ENCODE peak calls at places on chromosomes 12 and 14, in nine cellular contexts. F, A, L, X, G, V, C, O and P are unnamed samples.

GRCh38 chr14:24179961-24180726 is 8.3 kb downstream of the REC8 start:
- DNase-seq in F (no peak), A (no peak), L (peak; percentile 90), X (no peak), G (peak; percentile 85), V (peak; percentile 27), C (no peak), O (peak; percentile 66), P (peak; percentile 88)

GRCh38 chr12:53065975-53066593 is 13.1 kb downstream of the SPRYD3 start:
- DNase-seq in F (peak; percentile 42), A (peak; percentile 85), L (peak; percentile 81), X (peak; percentile 81), G (peak; percentile 82), V (no peak), C (peak; percentile 49), O (peak; percentile 86), P (peak; percentile 47)

GRCh38 chr12:51911788-51912711 is 4.7 kb downstream of the ACVRL1 start:
- DNase-seq in F (no peak), A (no peak), L (peak; percentile 50), X (no peak), G (no peak), V (no peak), C (no peak), O (no peak), P (no peak)

GRCh38 chr14:69261761-69262331 is 1.9 kb downstream of the GALNT16 start:
- DNase-seq in F (no peak), A (no peak), L (peak; percentile 15), X (peak; percentile 61), G (no peak), V (no peak), C (no peak), O (peak; percentile 66), P (no peak)

GRCh38 chr12:92860521-92860920 is 68.6 kb downstream of the EEA1 start:
- DNase-seq in F (no peak), A (no peak), L (peak; percentile 31), X (no peak), G (no peak), V (peak; percentile 2), C (no peak), O (no peak), P (no peak)

GRCh38 chr12:14264777-14265176 is 100.7 kb upstream of the ATF7IP start:
- DNase-seq in F (no peak), A (no peak), L (peak; percentile 12), X (no peak), G (no peak), V (no peak), C (no peak), O (no peak), P (no peak)

GRCh38 chr14:92797935-92798653 is 4.0 kb downstream of the GOLGA5 start:
- DNase-seq in F (no peak), A (no peak), L (no peak), X (no peak), G (no peak), V (no peak), C (no peak), O (no peak), P (no peak)

GRCh38 chr12:71069317-71069716 is 88.5 kb downstream of the TSPAN8 start:
- DNase-seq in F (no peak), A (no peak), L (no peak), X (no peak), G (no peak), V (no peak), C (no peak), O (no peak), P (no peak)

GRCh38 chr12:124971603-124972002 is 17.3 kb downstream of the DHX37 start:
- DNase-seq in F (no peak), A (no peak), L (no peak), X (no peak), G (no peak), V (no peak), C (no peak), O (no peak), P (no peak)

GRCh38 chr12:108457006-108457733 is 57.9 kb upstream of the FICD start:
- DNase-seq in F (peak; percentile 65), A (no peak), L (peak; percentile 34), X (no peak), G (peak; percentile 66), V (no peak), C (no peak), O (no peak), P (peak; percentile 13)

GRCh38 chr12:102740157-102741032 is 176.6 kb downstream of the PAH start:
- DNase-seq in F (peak; percentile 46), A (no peak), L (peak; percentile 36), X (no peak), G (peak; percentile 61), V (no peak), C (no peak), O (no peak), P (peak; percentile 16)

GRCh38 chr12:84842406-84843013 is 70.1 kb downstream of the SLC6A15 start:
- DNase-seq in F (peak; percentile 53), A (peak; percentile 35), L (peak; percentile 51), X (no peak), G (peak; percentile 62), V (peak; percentile 10), C (no peak), O (no peak), P (peak; percentile 19)

GRCh38 chr12:110794623-110795280 is 52.0 kb upstream of the CCDC63 start:
- DNase-seq in F (no peak), A (peak; percentile 48), L (no peak), X (peak; percentile 82), G (peak; percentile 21), V (no peak), C (no peak), O (no peak), P (no peak)

GRCh38 chr12:30763053-30763452 is 8.3 kb upstream of the CAPRIN2 start:
- DNase-seq in F (no peak), A (no peak), L (no peak), X (no peak), G (no peak), V (no peak), C (no peak), O (no peak), P (no peak)

GRCh38 chr12:68806488-68807237 is 1.3 kb upstream of the MDM2 start:
- DNase-seq in F (no peak), A (no peak), L (no peak), X (no peak), G (no peak), V (no peak), C (no peak), O (no peak), P (no peak)

GRCh38 chr12:108131657-108132126 is 2.6 kb downstream of the WSCD2 start:
- DNase-seq in F (no peak), A (no peak), L (no peak), X (no peak), G (no peak), V (no peak), C (no peak), O (no peak), P (no peak)

GRCh38 chr14:50230601-50231474 is 540 bp downstream of the SOS2 start:
- DNase-seq in F (peak; percentile 35), A (peak; percentile 70), L (peak; percentile 59), X (peak; percentile 67), G (peak; percentile 70), V (peak; percentile 7), C (peak; percentile 11), O (peak; percentile 66), P (peak; percentile 45)

GRCh38 chr12:69389836-69390235 is 30.3 kb downstream of the YEATS4 start:
- DNase-seq in F (no peak), A (no peak), L (peak; percentile 79), X (no peak), G (peak; percentile 62), V (peak; percentile 41), C (no peak), O (no peak), P (peak; percentile 73)

GRCh38 chr14:55062517-55063351 is 11.3 kb downstream of the MAPK1IP1L start:
- DNase-seq in F (no peak), A (no peak), L (no peak), X (peak; percentile 68), G (no peak), V (no peak), C (no peak), O (no peak), P (no peak)

DNA sequence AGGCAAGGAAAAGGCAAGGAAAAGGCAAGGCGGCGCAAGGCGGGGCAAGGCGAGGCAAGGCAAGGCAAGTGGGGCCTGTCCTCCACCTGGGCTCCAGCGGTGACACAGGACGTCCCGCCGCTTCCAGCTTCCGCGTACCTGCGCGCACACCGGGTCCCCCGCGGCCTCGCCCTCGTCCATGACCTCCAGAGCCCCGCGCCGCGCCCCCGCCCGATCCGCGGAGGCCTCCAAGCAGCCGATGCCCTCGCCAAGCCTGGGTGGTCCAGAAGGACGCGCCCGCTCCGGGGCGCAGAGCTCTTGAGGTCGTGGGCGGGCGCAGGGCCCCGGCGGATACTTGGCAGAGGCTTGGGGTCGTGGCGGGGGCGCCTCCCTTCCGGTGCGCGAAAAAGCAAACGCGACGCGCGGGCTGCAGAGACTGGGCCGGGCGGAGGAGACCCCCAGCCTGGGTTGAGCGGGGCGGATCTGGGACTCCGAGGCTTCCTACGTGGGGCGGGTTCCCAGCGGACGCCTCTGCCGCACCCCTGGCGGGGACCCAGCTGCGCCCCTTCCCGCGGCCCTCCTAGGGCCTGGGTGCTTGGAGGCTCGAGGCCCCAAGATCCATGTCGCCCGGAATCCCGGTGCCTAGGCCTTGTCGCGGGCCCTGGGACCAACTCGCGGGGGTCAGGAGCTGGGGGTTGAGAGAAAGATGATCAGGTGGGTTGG is 60.7 kb upstream of the EIF5 start:
- DNase-seq in F (no peak), A (peak; percentile 61), L (no peak), X (no peak), G (no peak), V (no peak), C (no peak), O (no peak), P (no peak)
- H3K4me3 ChIP-seq in F (no peak overlapping the region), A (no peak overlapping the region), L (peak overlapping the region; percentile 28), X (peak overlapping the region; percentile 64), G (no peak overlapping the region), V (no peak overlapping the region), C (no peak overlapping the region), O (peak overlapping the region; percentile 48), P (peak overlapping the region; percentile 5)

DNA sequence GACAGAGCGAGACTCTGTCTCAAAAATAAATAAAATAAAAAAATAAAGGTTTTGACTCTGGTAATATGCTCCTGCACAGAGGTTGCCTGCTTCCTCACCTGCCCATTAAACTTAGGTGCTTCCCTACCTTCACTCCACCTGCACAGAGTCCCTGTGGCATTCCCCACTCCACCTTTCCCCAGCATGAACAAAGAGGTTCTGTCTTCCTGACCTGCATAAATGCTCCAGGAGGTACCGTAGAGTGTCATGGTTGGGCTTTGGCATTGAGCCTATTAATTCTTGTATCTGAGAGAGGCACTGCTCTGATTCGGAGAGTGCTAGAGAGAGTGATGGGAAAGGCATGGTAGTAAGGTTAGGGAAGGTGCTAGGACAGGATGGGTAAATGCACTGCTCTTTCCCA is 6.3 kb downstream of the ARHGAP9 start:
- DNase-seq in F (no peak), A (no peak), L (no peak), X (no peak), G (no peak), V (no peak), C (no peak), O (no peak), P (no peak)
- TF ChIP-seq CTCF in F (no peak), A (no peak), L (no peak), X (no peak), G (no peak), V (no peak), C (no peak), O (no peak), P (no peak)

GRCh38 chr12:49297695-49298060 is 2.7 kb downstream of the PRPH start:
- DNase-seq in F (no peak), A (no peak), L (no peak), X (no peak), G (no peak), V (no peak), C (no peak), O (no peak), P (no peak)
- H3K4me3 ChIP-seq in F (no peak overlapping the region), A (no peak overlapping the region), L (no peak overlapping the region), X (peak overlapping the region; percentile 47), G (no peak overlapping the region), V (no peak overlapping the region), C (no peak overlapping the region), O (peak overlapping the region; percentile 33), P (no peak overlapping the region)

GRCh38 chr12:93896427-93896826 is 219.3 kb downstream of the CRADD start:
- DNase-seq in F (no peak), A (no peak), L (peak; percentile 15), X (no peak), G (peak; percentile 53), V (no peak), C (no peak), O (no peak), P (peak; percentile 23)
- TF ChIP-seq CTCF in F (no peak), A (no peak), L (peak; percentile 16), X (peak; percentile 23), G (peak; percentile 38), V (peak; percentile 31), C (no peak), O (peak; percentile 22), P (no peak)